ENCODE peak calls at places on chromosomes 4 and X, in five cellular contexts. E, T, F, O and L are unnamed samples. For H3K4me1 and H3K27me3, the result is how much of the 10 kb centered on the place peaks cover.

GRCh38 chrX:154900323-154900722 is 14.2 kb downstream of the F8A1 start:
- DNase-seq in E (no peak), T (no peak), F (no peak), O (no peak), L (no peak)

GRCh38 chr4:150569384-150569987 is 12.5 kb upstream of the MAB21L2 start:
- DNase-seq in E (no peak), T (no peak), F (no peak), O (no peak), L (no peak)

GRCh38 chr4:81162752-81163458 is 52.1 kb downstream of the PRKG2 start:
- DNase-seq in E (no peak), T (no peak), F (no peak), O (no peak), L (no peak)

GRCh38 chr4:3668825-3669552 is 97.2 kb upstream of the ADRA2C start:
- DNase-seq in E (no peak), T (peak), F (no peak), O (no peak), L (no peak)

GRCh38 chrX:118062048-118062789 is 54.4 kb downstream of the KLHL13 start:
- DNase-seq in E (no peak), T (no peak), F (no peak), O (no peak), L (no peak)

GRCh38 chr4:38870098-38870850 is 2.7 kb downstream of the FAM114A1 start:
- DNase-seq in E (no peak), T (no peak), F (no peak), O (no peak), L (no peak)

GRCh38 chrX:121000589-121000988 is 15.0 kb upstream of the CT47A1 start:
- DNase-seq in E (no peak), T (peak), F (peak), O (no peak), L (no peak)

GRCh38 chr4:38950159-38950558 is 82.0 kb downstream of the TMEM156 start:
- DNase-seq in E (no peak), T (no peak), F (no peak), O (no peak), L (no peak)

GRCh38 chr4:107213880-107214279 is 177.8 kb upstream of the DKK2 start:
- DNase-seq in E (no peak), T (no peak), F (no peak), O (no peak), L (no peak)

GRCh38 chrX:150364347-150365050 is 1.4 kb downstream of the MAMLD1 start:
- DNase-seq in E (no peak), T (peak), F (peak), O (no peak), L (peak)

GRCh38 chrX:136534131-136534530 is 2.1 kb downstream of the VGLL1 start:
- DNase-seq in E (no peak), T (no peak), F (no peak), O (no peak), L (no peak)
- H3K4me1 ChIP-seq in E (under half), T (under half), F (under half), O (under half), L (under half)

GRCh38 chr4:6546681-6547447 is 28.1 kb upstream of the MAN2B2 start:
- DNase-seq in E (peak), T (peak), F (peak), O (no peak), L (no peak)
- H3K27me3 ChIP-seq in E (under half), T (under half), F (under half), O (under half), L (under half)

DNA sequence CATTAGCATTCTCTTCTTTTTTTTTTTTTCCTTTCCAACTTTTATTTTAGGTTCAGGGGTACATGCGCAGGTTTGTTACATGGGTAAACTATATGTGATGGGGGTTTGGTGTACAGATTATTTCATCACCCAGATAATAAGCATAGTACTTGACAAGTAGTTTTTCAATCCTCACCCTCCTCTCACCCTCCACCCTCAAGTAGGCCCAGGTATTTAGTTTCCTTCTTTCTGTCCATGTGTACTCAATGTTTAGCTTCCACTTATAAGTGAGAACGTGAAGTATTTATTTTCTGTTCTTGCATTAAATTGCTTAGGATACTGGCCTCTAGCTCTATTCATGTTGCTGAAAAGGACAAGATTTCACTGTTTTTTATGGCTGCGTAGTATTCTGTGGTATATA is 140.8 kb upstream of the PGRMC2 start:
- DNase-seq in E (no peak), T (no peak), F (no peak), O (no peak), L (no peak)
- H3K4me3 ChIP-seq in E (no peak), T (no peak), F (no peak), O (no peak), L (no peak)

GRCh38 chr4:88817740-88818139 is 120.1 kb upstream of the NAP1L5 start:
- DNase-seq in E (no peak), T (no peak), F (no peak), O (no peak), L (no peak)

GRCh38 chr4:88823058-88823919 is 125.7 kb upstream of the NAP1L5 start:
- DNase-seq in E (peak), T (peak), F (peak), O (peak), L (peak)

GRCh38 chr4:88820723-88821368 is 123.2 kb upstream of the NAP1L5 start:
- DNase-seq in E (no peak), T (peak), F (no peak), O (no peak), L (no peak)

GRCh38 chr4:88818650-88819470 is 121.2 kb upstream of the NAP1L5 start:
- DNase-seq in E (no peak), T (peak), F (peak), O (no peak), L (peak)

GRCh38 chr4:88822034-88822433 is 124.4 kb upstream of the NAP1L5 start:
- DNase-seq in E (no peak), T (no peak), F (no peak), O (no peak), L (no peak)
- H3K4me1 ChIP-seq in E (under half), T (under half), F (under half), O (under half), L (under half)

GRCh38 chrX:87924619-87925018 is 407.0 kb downstream of the KLHL4 start:
- DNase-seq in E (no peak), T (no peak), F (no peak), O (no peak), L (no peak)
- H3K27me3 ChIP-seq in E (under half), T (under half), F (under half), O (under half), L (under half)

GRCh38 chr4:119138046-119138445 is 2.4 kb downstream of the MYOZ2 start:
- DNase-seq in E (no peak), T (peak), F (no peak), O (no peak), L (no peak)

GRCh38 chr4:119139316-119139715 is 3.7 kb downstream of the MYOZ2 start:
- DNase-seq in E (no peak), T (no peak), F (no peak), O (no peak), L (no peak)

GRCh38 chr4:119135721-119136121 is at the start of gene MYOZ2:
- DNase-seq in E (no peak), T (no peak), F (no peak), O (no peak), L (no peak)

GRCh38 chr4:119139822-119140252 is 4.2 kb downstream of the MYOZ2 start:
- DNase-seq in E (no peak), T (no peak), F (no peak), O (no peak), L (no peak)

GRCh38 chr4:119136541-119136940 is 909 bp downstream of the MYOZ2 start:
- DNase-seq in E (no peak), T (peak), F (no peak), O (no peak), L (no peak)
- H3K4me3 ChIP-seq in E (no peak), T (no peak), F (no peak), O (no peak), L (peak)

DNA sequence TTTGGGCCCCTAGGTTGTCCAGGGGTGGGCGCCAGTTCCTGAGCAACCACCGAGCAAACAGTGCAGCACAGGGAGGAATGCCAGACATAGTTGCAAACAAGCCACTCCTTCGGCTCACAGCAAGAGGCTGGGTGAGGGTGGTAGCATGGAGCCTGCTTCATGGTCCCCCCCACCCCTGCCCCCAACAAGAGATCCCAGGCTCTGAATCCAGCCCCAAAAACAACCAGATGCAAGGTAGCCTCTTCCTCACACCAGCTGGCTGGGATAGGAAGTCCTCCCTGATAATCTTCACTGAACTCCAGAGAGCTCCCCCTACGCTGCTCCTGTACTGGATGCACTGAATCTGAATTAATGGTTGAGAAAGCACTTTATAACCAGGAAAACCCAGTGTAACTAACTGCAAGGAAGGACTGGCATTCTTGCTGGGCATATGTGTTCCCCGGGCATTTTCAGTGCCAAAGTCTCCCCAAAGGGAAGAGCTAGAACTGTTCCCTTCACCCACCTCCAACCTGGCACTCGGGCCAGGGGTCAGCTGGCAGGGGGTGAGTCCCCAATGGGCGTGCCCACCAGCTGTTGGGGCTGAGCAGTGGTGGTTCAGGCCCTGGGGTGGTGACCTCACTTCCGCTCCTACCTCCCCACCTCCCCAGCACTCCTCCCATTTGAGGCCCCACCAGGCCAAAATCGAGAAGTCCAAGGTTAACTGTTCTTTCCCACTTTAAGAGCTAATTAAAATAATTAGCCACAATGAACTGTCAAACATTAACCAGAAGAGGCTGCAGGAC is 1.5 kb downstream of the ELF4 start:
- DNase-seq in E (peak), T (no peak), F (no peak), O (no peak), L (peak)
- H3K4me1 ChIP-seq in E (under half), T (under half), F (under half), O (under half), L (under half)

GRCh38 chrX:153608376-153608775 is 9.4 kb upstream of the CCNQ start:
- DNase-seq in E (no peak), T (no peak), F (no peak), O (no peak), L (no peak)
- H3K27me3 ChIP-seq in E (under half), T (under half), F (under half), O (half or more), L (under half)

DNA sequence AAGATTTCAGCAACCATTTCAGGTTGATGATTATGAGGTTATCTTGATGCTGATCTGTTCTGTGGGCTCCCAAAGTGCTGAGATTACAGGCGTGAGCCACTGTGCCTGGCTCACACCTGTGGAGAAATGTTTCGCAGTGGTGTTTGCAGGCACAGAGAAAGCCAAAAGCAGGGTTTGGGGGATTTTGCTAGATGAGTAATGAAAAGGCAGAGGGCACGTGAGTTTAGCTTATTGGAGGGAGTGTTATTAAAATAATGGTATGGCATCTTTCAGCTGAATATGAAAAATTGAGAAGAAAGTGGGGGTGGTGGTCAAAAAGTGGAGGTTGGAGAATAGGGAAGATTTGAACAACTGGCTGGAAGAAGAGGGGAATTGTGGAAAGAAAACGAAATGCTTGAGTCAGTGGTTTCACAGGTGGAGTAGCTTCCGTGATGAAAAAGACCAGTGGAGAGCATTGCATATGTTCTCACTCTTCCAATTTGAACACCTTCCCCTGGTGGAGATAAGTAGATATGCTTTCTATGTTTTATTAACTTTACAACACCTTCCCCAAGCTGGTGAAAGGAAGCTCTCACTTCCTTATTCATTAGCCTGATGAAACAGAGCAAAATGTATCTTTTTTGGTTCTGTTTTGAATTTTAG is 1.1 kb upstream of the CHST7 start:
- DNase-seq in E (peak), T (no peak), F (no peak), O (no peak), L (no peak)
- H3K4me3 ChIP-seq in E (no peak), T (no peak), F (no peak), O (no peak), L (no peak)